ENCODE peak calls at places on chromosome 12, in ten cellular contexts. Z is LNCaP clone FGC; Q is naive thymus-derived CD4-positive, alpha-beta T cell; B is WTC11; O is astrocyte of the spinal cord; V is left colon; X is globus pallidus; M is CD8-positive, alpha-beta T cell; H is NCI-H446 treated with DMSO at 0.1 percent for 48 hours; L is activated T-cell treated with anti-CD3 and anti-CD28 coated beads for 24 hours. I is an unnamed sample.

GRCh38 chr12:49200882-49201594 is 12.2 kb upstream of the TUBA1A start:
- DNase-seq in B (no peak), H (peak; percentile 82), X (peak; percentile 67), O (peak; percentile 92), V (no peak), M (no peak), Z (peak; percentile 49), L (no peak), Q (peak; percentile 35), I (peak; percentile 75)

GRCh38 chr12:68259318-68259940 is 6.0 kb upstream of the IL22 start:
- DNase-seq in M (no peak), Z (no peak), B (no peak), X (no peak), L (peak; percentile 16), V (no peak), H (no peak), Q (no peak), O (peak; percentile 91), I (no peak)

GRCh38 chr12:57534250-57534649 is 11.6 kb downstream of the MBD6 start:
- DNase-seq in Z (no peak), B (no peak), O (no peak), Q (no peak), L (no peak), V (no peak), M (no peak), H (no peak), X (no peak), I (no peak)

GRCh38 chr12:56636675-56637540 is 6.8 kb upstream of the BAZ2A start:
- DNase-seq in M (peak; percentile 94), V (peak; percentile 99), X (peak; percentile 99), O (peak; percentile 100), L (peak; percentile 87), B (peak; percentile 99), H (peak; percentile 99), Z (peak; percentile 99), Q (peak; percentile 94), I (peak; percentile 97)

GRCh38 chr12:46472893-46473633 is 100.5 kb upstream of the SLC38A2 start:
- DNase-seq in V (no peak), O (peak; percentile 60), L (no peak), X (no peak), H (no peak), M (no peak), B (no peak), Q (no peak), Z (no peak), I (no peak)

GRCh38 chr12:78018146-78018910 is 187.6 kb downstream of the NAV3 start:
- DNase-seq in H (no peak), Q (no peak), X (no peak), Z (no peak), V (no peak), M (no peak), L (no peak), B (no peak), O (peak; percentile 44), I (no peak)

GRCh38 chr12:45648070-45648469 is 81.4 kb upstream of the ARID2 start:
- DNase-seq in X (peak; percentile 20), Q (no peak), Z (no peak), B (no peak), V (peak; percentile 27), L (no peak), O (no peak), H (no peak), M (no peak), I (no peak)

GRCh38 chr12:69405466-69405865 is 45.9 kb downstream of the YEATS4 start:
- DNase-seq in V (no peak), O (peak; percentile 96), H (no peak), M (no peak), Q (no peak), B (no peak), L (no peak), X (no peak), Z (no peak), I (no peak)

GRCh38 chr12:6336859-6337744 is 4.8 kb downstream of the TNFRSF1A start:
- DNase-seq in Q (peak; percentile 65), B (peak; percentile 30), O (no peak), L (no peak), H (no peak), M (peak; percentile 28), X (no peak), Z (no peak), V (peak; percentile 49), I (no peak)

GRCh38 chr12:120180975-120181374 is 13.5 kb downstream of the GCN1 start:
- DNase-seq in L (no peak), B (no peak), Z (no peak), Q (no peak), H (no peak), M (no peak), V (no peak), O (no peak), X (no peak), I (no peak)

GRCh38 chr12:98639526-98639925 is 5.1 kb downstream of the IKBIP start:
- DNase-seq in X (no peak), B (no peak), H (no peak), O (no peak), M (no peak), V (no peak), Z (no peak), L (no peak), Q (no peak), I (no peak)

GRCh38 chr12:108587826-108588225 is 10.1 kb downstream of the TMEM119 start:
- DNase-seq in H (no peak), O (no peak), Z (no peak), M (no peak), Q (no peak), L (no peak), X (peak; percentile 85), V (no peak), B (no peak), I (peak; percentile 70)

GRCh38 chr12:96892104-96892503 is 15.0 kb upstream of the NEDD1 start:
- DNase-seq in O (no peak), M (no peak), H (no peak), X (no peak), Q (no peak), B (no peak), L (no peak), V (no peak), Z (no peak), I (no peak)

GRCh38 chr12:26195641-26196423 is 459 bp downstream of the SSPN start:
- DNase-seq in M (no peak), V (peak; percentile 67), Q (no peak), L (no peak), X (peak; percentile 80), H (peak; percentile 26), O (peak; percentile 61), Z (no peak), B (peak; percentile 39), I (peak; percentile 80)

GRCh38 chr12:76878045-76878898 is 547 bp downstream of the CSRP2 start:
- DNase-seq in M (no peak), B (peak; percentile 74), L (no peak), H (peak; percentile 9), Z (no peak), O (peak; percentile 30), V (no peak), Q (peak; percentile 7), X (no peak), I (no peak)

GRCh38 chr12:28057856-28058615 is 85.5 kb upstream of the PTHLH start:
- DNase-seq in L (no peak), Q (no peak), M (no peak), Z (no peak), B (no peak), V (no peak), O (peak; percentile 77), X (no peak), H (no peak), I (no peak)

GRCh38 chr12:6219980-6220379 is 19.8 kb downstream of the CD9 start:
- DNase-seq in M (no peak), X (no peak), Q (no peak), B (no peak), L (no peak), V (no peak), O (no peak), H (no peak), Z (no peak), I (no peak)

GRCh38 chr12:118189761-118190181 is 53.8 kb downstream of the PEBP1 start:
- DNase-seq in L (no peak), H (no peak), M (no peak), O (peak; percentile 66), X (peak; percentile 81), Z (no peak), V (no peak), B (peak; percentile 48), Q (no peak), I (peak; percentile 81)

GRCh38 chr12:70719672-70720420 is 82.6 kb upstream of the PTPRB start:
- DNase-seq in O (peak; percentile 62), X (peak; percentile 53), H (no peak), L (peak; percentile 4), V (peak; percentile 26), Z (no peak), Q (peak; percentile 16), B (peak; percentile 67), M (no peak), I (peak; percentile 62)

GRCh38 chr12:55188974-55189556 is 31.8 kb upstream of the OR10A7 start:
- DNase-seq in O (peak; percentile 81), H (peak; percentile 9), L (peak; percentile 40), Q (peak; percentile 56), X (peak; percentile 67), V (peak; percentile 5), B (no peak), Z (peak; percentile 65), M (no peak), I (peak; percentile 65)